ENCODE peak calls at places on chromosomes 3 and 15, in six cellular contexts. One of them, this sample, is unnamed. For H3K4me1, the result is how much of the 10 kb centered on the place peaks cover.

GRCh38 chr3:124770341-124771082 is 40.3 kb downstream of the UMPS start:
- DNase-seq in left ventricle myocardium inferior: peak
- DNase-seq in A549: no peak
- DNase-seq in cardiac muscle cell: peak
- DNase-seq in colonic mucosa: no peak
- DNase-seq in pancreas: no peak
- DNase-seq in this sample: peak

GRCh38 chr3:12838179-12838965 is 3.0 kb downstream of the RPL32 start:
- DNase-seq in colonic mucosa: no peak
- DNase-seq in cardiac muscle cell: peak
- DNase-seq in left ventricle myocardium inferior: no peak
- DNase-seq in A549: no peak
- DNase-seq in pancreas: no peak
- DNase-seq in this sample: no peak

GRCh38 chr15:98442379-98442833 is 205.9 kb upstream of the IGF1R start:
- DNase-seq in A549: peak
- DNase-seq in cardiac muscle cell: peak
- DNase-seq in left ventricle myocardium inferior: no peak
- DNase-seq in pancreas: no peak
- DNase-seq in colonic mucosa: peak
- DNase-seq in this sample: peak

GRCh38 chr3:189132125-189132744 is 39.5 kb upstream of the TPRG1 start:
- DNase-seq in A549: peak
- DNase-seq in pancreas: peak
- DNase-seq in left ventricle myocardium inferior: peak
- DNase-seq in cardiac muscle cell: peak
- DNase-seq in colonic mucosa: peak
- DNase-seq in this sample: peak

GRCh38 chr15:68574051-68574450 is 4.7 kb upstream of the CORO2B start:
- DNase-seq in cardiac muscle cell: no peak
- DNase-seq in left ventricle myocardium inferior: no peak
- DNase-seq in pancreas: no peak
- DNase-seq in colonic mucosa: no peak
- DNase-seq in A549: no peak
- DNase-seq in this sample: no peak

GRCh38 chr3:171222995-171223394 is 196.5 kb upstream of the SLC2A2 start:
- DNase-seq in colonic mucosa: no peak
- DNase-seq in cardiac muscle cell: no peak
- DNase-seq in pancreas: no peak
- DNase-seq in A549: no peak
- DNase-seq in left ventricle myocardium inferior: no peak
- DNase-seq in this sample: no peak

GRCh38 chr3:5505163-5505562 is 317.7 kb downstream of the EDEM1 start:
- DNase-seq in left ventricle myocardium inferior: no peak
- DNase-seq in colonic mucosa: no peak
- DNase-seq in pancreas: no peak
- DNase-seq in A549: no peak
- DNase-seq in cardiac muscle cell: no peak
- DNase-seq in this sample: no peak

GRCh38 chr3:57952208-57952631 is 56.0 kb upstream of the FLNB start:
- DNase-seq in pancreas: no peak
- DNase-seq in cardiac muscle cell: peak
- DNase-seq in A549: peak
- DNase-seq in left ventricle myocardium inferior: peak
- DNase-seq in colonic mucosa: no peak
- DNase-seq in this sample: peak

GRCh38 chr3:32257042-32257441 is 18.6 kb downstream of the CMTM8 start:
- DNase-seq in A549: no peak
- DNase-seq in left ventricle myocardium inferior: no peak
- DNase-seq in colonic mucosa: no peak
- DNase-seq in cardiac muscle cell: no peak
- DNase-seq in pancreas: no peak
- DNase-seq in this sample: no peak

GRCh38 chr15:72197460-72198409 is at the start of gene GRAMD2A:
- DNase-seq in A549: peak
- DNase-seq in pancreas: no peak
- DNase-seq in cardiac muscle cell: peak
- DNase-seq in left ventricle myocardium inferior: peak
- DNase-seq in colonic mucosa: peak
- DNase-seq in this sample: peak

GRCh38 chr3:136995652-136996051 is 37.9 kb downstream of the IL20RB start:
- DNase-seq in cardiac muscle cell: peak
- DNase-seq in pancreas: no peak
- DNase-seq in left ventricle myocardium inferior: no peak
- DNase-seq in colonic mucosa: no peak
- DNase-seq in A549: no peak
- DNase-seq in this sample: no peak

GRCh38 chr3:135891121-135891520 is 74.4 kb upstream of the PPP2R3A start:
- DNase-seq in colonic mucosa: no peak
- DNase-seq in cardiac muscle cell: no peak
- DNase-seq in A549: no peak
- DNase-seq in pancreas: no peak
- DNase-seq in left ventricle myocardium inferior: no peak
- DNase-seq in this sample: no peak

GRCh38 chr3:49406571-49407565 is 4.9 kb downstream of the RHOA start:
- DNase-seq in A549: no peak
- DNase-seq in left ventricle myocardium inferior: no peak
- DNase-seq in cardiac muscle cell: no peak
- DNase-seq in colonic mucosa: no peak
- DNase-seq in pancreas: no peak
- DNase-seq in this sample: no peak

GRCh38 chr3:187519428-187519890 is 150.7 kb downstream of the SST start:
- DNase-seq in left ventricle myocardium inferior: no peak
- DNase-seq in A549: no peak
- DNase-seq in pancreas: no peak
- DNase-seq in colonic mucosa: no peak
- DNase-seq in cardiac muscle cell: peak
- DNase-seq in this sample: no peak

GRCh38 chr15:53213336-53213735 is 423.2 kb upstream of the ONECUT1 start:
- DNase-seq in pancreas: no peak
- DNase-seq in A549: no peak
- DNase-seq in cardiac muscle cell: no peak
- DNase-seq in left ventricle myocardium inferior: no peak
- DNase-seq in colonic mucosa: no peak
- DNase-seq in this sample: no peak

GRCh38 chr3:14352002-14352627 is 50.3 kb upstream of the SLC6A6 start:
- DNase-seq in pancreas: no peak
- DNase-seq in left ventricle myocardium inferior: no peak
- DNase-seq in cardiac muscle cell: no peak
- DNase-seq in colonic mucosa: no peak
- DNase-seq in A549: peak
- DNase-seq in this sample: peak

GRCh38 chr15:43518073-43518761 is 809 bp downstream of the MAP1A start:
- DNase-seq in left ventricle myocardium inferior: no peak
- DNase-seq in cardiac muscle cell: peak
- DNase-seq in A549: no peak
- DNase-seq in pancreas: no peak
- DNase-seq in colonic mucosa: no peak
- DNase-seq in this sample: peak

GRCh38 chr3:112002458-112002971 is 3.8 kb downstream of the TAGLN3 start:
- DNase-seq in cardiac muscle cell: no peak
- DNase-seq in A549: no peak
- DNase-seq in left ventricle myocardium inferior: no peak
- DNase-seq in colonic mucosa: no peak
- DNase-seq in pancreas: no peak
- DNase-seq in this sample: no peak

GRCh38 chr15:94453227-94453626 is 221.9 kb downstream of the MCTP2 start:
- DNase-seq in colonic mucosa: no peak
- DNase-seq in pancreas: no peak
- DNase-seq in left ventricle myocardium inferior: no peak
- DNase-seq in cardiac muscle cell: no peak
- DNase-seq in A549: no peak
- DNase-seq in this sample: no peak

GRCh38 chr3:51343918-51344687 is 41.0 kb upstream of the MANF start:
- DNase-seq in left ventricle myocardium inferior: no peak
- DNase-seq in cardiac muscle cell: peak
- DNase-seq in pancreas: no peak
- DNase-seq in colonic mucosa: no peak
- DNase-seq in A549: peak
- DNase-seq in this sample: no peak

GRCh38 chr3:27079427-27080105 is 289.6 kb downstream of the NEK10 start:
- DNase-seq in pancreas: no peak
- DNase-seq in colonic mucosa: no peak
- DNase-seq in left ventricle myocardium inferior: no peak
- DNase-seq in A549: no peak
- DNase-seq in cardiac muscle cell: peak
- DNase-seq in this sample: no peak

GRCh38 chr15:55791576-55792400 is 48.8 kb upstream of the PRTG start:
- DNase-seq in left ventricle myocardium inferior: no peak
- DNase-seq in pancreas: no peak
- DNase-seq in colonic mucosa: no peak
- DNase-seq in A549: peak
- DNase-seq in cardiac muscle cell: peak
- DNase-seq in this sample: no peak

DNA sequence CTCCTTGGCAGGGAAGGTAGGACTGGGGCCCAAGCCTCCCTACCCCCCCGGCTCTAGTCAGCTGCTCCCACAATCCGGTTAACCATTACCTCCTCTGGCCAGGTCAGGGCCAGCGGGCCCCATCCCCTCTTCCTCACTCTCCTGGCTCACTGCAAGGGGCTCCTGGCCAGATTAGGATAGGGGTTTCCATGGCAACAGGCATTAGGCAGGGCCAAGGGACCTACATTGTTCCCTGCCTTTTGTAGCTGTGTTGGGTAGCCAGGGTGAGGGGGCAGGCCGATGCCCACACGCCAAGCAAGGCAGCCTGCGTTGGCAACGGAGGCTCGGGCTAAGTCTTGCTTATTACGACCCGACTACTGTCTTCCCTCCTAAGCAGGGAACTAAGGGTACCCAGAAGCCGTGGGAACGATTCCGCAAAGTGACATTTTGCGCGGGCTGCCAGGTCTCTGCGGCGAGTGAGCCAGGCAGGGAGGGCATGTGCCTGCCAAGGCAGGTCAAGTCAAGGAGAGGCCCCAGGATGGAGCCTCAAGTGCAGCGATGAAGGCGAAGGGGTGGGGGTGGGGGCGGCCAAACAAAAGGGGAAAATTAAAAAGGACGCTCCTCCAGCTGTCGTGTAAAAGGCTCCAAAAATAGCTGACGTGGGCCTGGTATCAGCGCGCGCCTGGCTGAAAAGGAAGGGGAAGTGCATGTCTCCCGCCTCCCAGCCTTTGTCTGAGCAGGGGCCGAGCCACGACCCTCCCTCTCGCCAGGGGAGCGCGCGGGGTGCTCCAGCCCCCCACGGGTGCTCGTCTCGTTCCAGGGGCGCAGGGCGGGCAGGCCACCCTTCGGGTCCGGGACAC is 919 bp downstream of the IDH2 start:
- DNase-seq in left ventricle myocardium inferior: peak
- DNase-seq in pancreas: peak
- DNase-seq in colonic mucosa: peak
- DNase-seq in A549: no peak
- DNase-seq in cardiac muscle cell: peak
- DNase-seq in this sample: peak
- H3K4me1 ChIP-seq in left ventricle myocardium inferior: half or more
- H3K4me1 ChIP-seq in pancreas: half or more
- H3K4me1 ChIP-seq in colonic mucosa: under half
- H3K4me1 ChIP-seq in A549: under half
- H3K4me1 ChIP-seq in cardiac muscle cell: under half
- H3K4me1 ChIP-seq in this sample: under half

DNA sequence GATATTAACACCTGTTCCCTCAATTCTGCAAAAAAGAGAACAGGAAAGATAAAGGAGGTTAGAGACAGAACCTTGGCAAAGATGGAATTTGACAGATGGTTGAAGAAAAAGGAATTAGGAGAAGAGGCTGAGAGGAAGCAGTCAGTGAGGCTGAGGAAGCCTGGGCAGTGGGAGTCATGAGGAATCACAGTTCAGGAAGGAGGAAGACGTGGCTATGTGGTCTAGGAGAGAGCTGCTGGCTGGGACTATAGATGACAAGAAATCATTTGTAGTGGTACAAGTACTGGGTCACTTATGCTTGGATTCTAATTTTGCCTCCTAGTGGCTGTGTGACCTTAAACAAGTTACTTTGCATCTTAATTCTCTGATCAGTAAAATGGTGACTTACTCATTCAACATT is 49.0 kb downstream of the LARS2 start:
- DNase-seq in cardiac muscle cell: no peak
- DNase-seq in pancreas: no peak
- DNase-seq in A549: peak
- DNase-seq in colonic mucosa: no peak
- DNase-seq in left ventricle myocardium inferior: no peak
- DNase-seq in this sample: no peak
- TF ChIP-seq CTCF in cardiac muscle cell: no peak
- TF ChIP-seq CTCF in pancreas: no peak
- TF ChIP-seq CTCF in A549: no peak
- TF ChIP-seq CTCF in colonic mucosa: no peak
- TF ChIP-seq CTCF in left ventricle myocardium inferior: no peak
- TF ChIP-seq CTCF in this sample: no peak

DNA sequence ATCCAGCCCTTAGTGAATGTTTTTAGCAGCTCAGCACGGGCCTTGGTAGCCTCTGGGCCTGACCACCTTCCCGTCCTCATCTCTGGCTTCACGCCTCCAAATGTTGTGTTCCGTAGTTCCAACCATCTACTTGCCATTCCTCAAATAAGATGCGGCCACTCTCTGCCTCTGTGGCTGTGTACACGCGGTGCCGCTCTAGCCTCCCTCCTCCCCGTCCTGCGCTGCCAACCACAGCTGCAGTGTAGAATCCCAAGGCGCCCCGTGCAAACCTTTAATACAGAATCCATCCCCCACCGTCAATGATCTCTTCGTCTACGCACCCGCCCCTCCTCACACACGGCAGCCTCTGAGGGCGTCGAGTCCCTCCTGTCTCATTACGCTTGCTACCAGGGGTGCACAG is 77.2 kb downstream of the VGLL4 start:
- DNase-seq in colonic mucosa: no peak
- DNase-seq in A549: no peak
- DNase-seq in pancreas: no peak
- DNase-seq in left ventricle myocardium inferior: no peak
- DNase-seq in cardiac muscle cell: no peak
- DNase-seq in this sample: no peak
- H3K4me1 ChIP-seq in colonic mucosa: under half
- H3K4me1 ChIP-seq in A549: under half
- H3K4me1 ChIP-seq in pancreas: under half
- H3K4me1 ChIP-seq in left ventricle myocardium inferior: half or more
- H3K4me1 ChIP-seq in cardiac muscle cell: under half
- H3K4me1 ChIP-seq in this sample: under half

GRCh38 chr15:39583586-39584265 is 2.8 kb downstream of the THBS1 start:
- DNase-seq in left ventricle myocardium inferior: no peak
- DNase-seq in pancreas: no peak
- DNase-seq in colonic mucosa: peak
- DNase-seq in cardiac muscle cell: peak
- DNase-seq in A549: peak
- DNase-seq in this sample: peak
- TF ChIP-seq CTCF in left ventricle myocardium inferior: peak
- TF ChIP-seq CTCF in pancreas: no peak
- TF ChIP-seq CTCF in colonic mucosa: no peak
- TF ChIP-seq CTCF in cardiac muscle cell: peak
- TF ChIP-seq CTCF in A549: no peak
- TF ChIP-seq CTCF in this sample: peak

GRCh38 chr15:73593278-73594074 is 39.7 kb downstream of the NPTN start:
- DNase-seq in cardiac muscle cell: peak
- DNase-seq in colonic mucosa: no peak
- DNase-seq in pancreas: peak
- DNase-seq in A549: no peak
- DNase-seq in left ventricle myocardium inferior: no peak
- DNase-seq in this sample: peak
- H3K4me1 ChIP-seq in cardiac muscle cell: under half
- H3K4me1 ChIP-seq in colonic mucosa: under half
- H3K4me1 ChIP-seq in pancreas: under half
- H3K4me1 ChIP-seq in A549: under half
- H3K4me1 ChIP-seq in left ventricle myocardium inferior: half or more
- H3K4me1 ChIP-seq in this sample: under half